ENCODE peak calls at places on chromosomes 1 and 21, in six cellular contexts. I is thyroid gland, E is left ventricle myocardium inferior, D is fibroblast of lung, F is neural progenitor cell, W is sigmoid colon. R is an unnamed sample.
A peak's percentile ranks its signal among the peaks of the same experiment; 100 is the strongest.

GRCh38 chr1:7410156-7410555 is 360.9 kb upstream of the VAMP3 start:
- DNase-seq in I (no peak), E (no peak), D (no peak), F (no peak), W (peak; percentile 35), R (no peak)

GRCh38 chr1:38296047-38296446 is 249.5 kb upstream of the POU3F1 start:
- DNase-seq in I (no peak), E (no peak), D (no peak), F (no peak), W (no peak), R (no peak)

GRCh38 chr1:158931055-158931737 is at the start of gene PYHIN1:
- DNase-seq in I (no peak), E (no peak), D (no peak), F (no peak), W (no peak), R (no peak)

GRCh38 chr1:180981596-180982387 is 40.9 kb downstream of the STX6 start:
- DNase-seq in I (peak; percentile 56), E (no peak), D (peak; percentile 11), F (peak; percentile 48), W (no peak), R (no peak)

GRCh38 chr1:220828211-220828553 is 41.5 kb downstream of the MTARC1 start:
- DNase-seq in I (peak; percentile 27), E (no peak), D (no peak), F (no peak), W (no peak), R (no peak)

GRCh38 chr1:51731998-51732397 is 115.1 kb downstream of the OSBPL9 start:
- DNase-seq in I (no peak), E (no peak), D (no peak), F (no peak), W (no peak), R (no peak)

GRCh38 chr1:79100385-79100784 is 93.9 kb upstream of the ADGRL4 start:
- DNase-seq in I (no peak), E (no peak), D (peak; percentile 92), F (no peak), W (no peak), R (no peak)

GRCh38 chr1:20266141-20266540 is 24.5 kb upstream of the VWA5B1 start:
- DNase-seq in I (no peak), E (no peak), D (peak; percentile 84), F (no peak), W (no peak), R (no peak)

GRCh38 chr1:160064164-160064563 is 5.8 kb downstream of the KCNJ10 start:
- DNase-seq in I (no peak), E (no peak), D (no peak), F (no peak), W (no peak), R (no peak)

GRCh38 chr1:244049969-244050834 is 881 bp upstream of the ZBTB18 start:
- DNase-seq in I (peak; percentile 16), E (no peak), D (no peak), F (peak; percentile 37), W (no peak), R (peak; percentile 43)

GRCh38 chr21:43645414-43645891 is 13.8 kb downstream of the HSF2BP start:
- DNase-seq in I (peak; percentile 20), E (no peak), D (peak; percentile 78), F (peak; percentile 66), W (peak; percentile 73), R (peak; percentile 31)

GRCh38 chr1:236509647-236510401 is 14.0 kb upstream of the LGALS8 start:
- DNase-seq in I (no peak), E (no peak), D (no peak), F (no peak), W (no peak), R (no peak)

GRCh38 chr21:35198004-35198403 is 148.9 kb upstream of the RUNX1 start:
- DNase-seq in I (no peak), E (no peak), D (peak; percentile 98), F (no peak), W (no peak), R (no peak)

GRCh38 chr1:61865646-61866220 is 123.5 kb downstream of the PATJ start:
- DNase-seq in I (no peak), E (no peak), D (no peak), F (no peak), W (no peak), R (no peak)

GRCh38 chr1:87358219-87358618 is 29.5 kb downstream of the LMO4 start:
- DNase-seq in I (no peak), E (no peak), D (no peak), F (no peak), W (no peak), R (no peak)

GRCh38 chr1:217333939-217334338 is 297.0 kb downstream of the GPATCH2 start:
- DNase-seq in I (peak; percentile 9), E (no peak), D (peak; percentile 5), F (peak; percentile 63), W (no peak), R (peak; percentile 3)
- TF ChIP-seq CTCF in I (no peak), E (peak; percentile 51), D (peak; percentile 84), F (peak; percentile 79), W (no peak), R (peak; percentile 49)

DNA sequence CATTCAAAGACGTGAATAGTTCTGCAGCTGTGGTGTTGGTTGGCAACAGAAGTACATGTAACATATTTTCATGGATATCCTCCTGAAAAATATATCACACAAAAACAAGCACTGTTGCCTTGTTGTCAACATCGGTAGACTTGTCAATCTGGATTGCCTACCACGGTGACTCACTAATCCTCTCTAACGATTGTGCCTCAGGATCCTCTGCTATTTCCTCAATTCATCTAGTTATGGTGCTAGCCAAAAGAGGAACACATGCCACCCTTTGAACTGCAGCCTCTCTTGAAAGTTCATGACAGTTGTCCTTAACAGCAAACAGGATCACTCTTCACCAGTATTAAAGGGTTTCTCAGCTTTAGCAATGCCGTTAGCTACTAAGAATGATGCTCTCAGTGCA is 25.7 kb downstream of the RASAL2 start:
- DNase-seq in I (no peak), E (no peak), D (no peak), F (no peak), W (no peak), R (peak; percentile 10)
- H3K27ac ChIP-seq in I (no peak overlapping the region), E (no peak overlapping the region), D (no peak overlapping the region), F (no peak overlapping the region), W (no peak overlapping the region), R (no peak overlapping the region)

DNA sequence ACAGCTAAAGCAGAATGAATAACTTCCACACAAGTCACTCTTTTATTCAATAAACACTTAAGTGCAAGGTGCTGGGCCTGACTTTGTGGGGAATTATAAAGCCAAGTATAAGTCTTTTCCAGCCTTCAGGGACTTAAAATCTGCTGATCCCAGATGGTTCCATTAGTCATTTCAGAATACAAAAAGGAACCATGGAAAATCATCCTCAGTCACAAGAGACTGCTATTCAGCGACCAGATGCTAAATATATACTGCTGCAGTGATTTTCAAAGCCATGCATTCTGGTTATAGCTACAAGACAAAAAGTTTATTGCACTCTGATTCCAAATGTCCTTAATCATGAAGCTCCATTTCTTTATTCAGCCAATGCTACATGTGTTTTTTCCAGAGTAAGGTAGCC is 25.7 kb downstream of the GLMN start:
- DNase-seq in I (no peak), E (no peak), D (no peak), F (no peak), W (no peak), R (no peak)
- H3K4me3 ChIP-seq in I (no peak overlapping the region), E (no peak overlapping the region), D (no peak overlapping the region), F (no peak overlapping the region), W (no peak overlapping the region), R (no peak overlapping the region)

GRCh38 chr1:196723325-196724185 is 51.1 kb upstream of the CFHR3 start:
- DNase-seq in I (no peak), E (no peak), D (no peak), F (peak; percentile 77), W (no peak), R (peak; percentile 55)
- TF ChIP-seq CTCF in I (peak; percentile 7), E (peak; percentile 40), D (peak; percentile 43), F (peak; percentile 73), W (no peak), R (peak; percentile 49)

GRCh38 chr1:204760350-204761134 is 75.0 kb upstream of the LRRN2 start:
- DNase-seq in I (no peak), E (no peak), D (peak; percentile 16), F (no peak), W (no peak), R (no peak)

GRCh38 chr1:204758601-204759000 is 73.1 kb upstream of the LRRN2 start:
- DNase-seq in I (no peak), E (no peak), D (no peak), F (no peak), W (no peak), R (no peak)

GRCh38 chr1:204763773-204764427 is 78.4 kb upstream of the LRRN2 start:
- DNase-seq in I (peak; percentile 90), E (peak; percentile 59), D (peak; percentile 89), F (peak; percentile 91), W (peak; percentile 82), R (peak; percentile 92)
- H3K27ac ChIP-seq in I (no peak overlapping the region), E (no peak overlapping the region), D (no peak overlapping the region), F (no peak overlapping the region), W (no peak overlapping the region), R (no peak overlapping the region)

DNA sequence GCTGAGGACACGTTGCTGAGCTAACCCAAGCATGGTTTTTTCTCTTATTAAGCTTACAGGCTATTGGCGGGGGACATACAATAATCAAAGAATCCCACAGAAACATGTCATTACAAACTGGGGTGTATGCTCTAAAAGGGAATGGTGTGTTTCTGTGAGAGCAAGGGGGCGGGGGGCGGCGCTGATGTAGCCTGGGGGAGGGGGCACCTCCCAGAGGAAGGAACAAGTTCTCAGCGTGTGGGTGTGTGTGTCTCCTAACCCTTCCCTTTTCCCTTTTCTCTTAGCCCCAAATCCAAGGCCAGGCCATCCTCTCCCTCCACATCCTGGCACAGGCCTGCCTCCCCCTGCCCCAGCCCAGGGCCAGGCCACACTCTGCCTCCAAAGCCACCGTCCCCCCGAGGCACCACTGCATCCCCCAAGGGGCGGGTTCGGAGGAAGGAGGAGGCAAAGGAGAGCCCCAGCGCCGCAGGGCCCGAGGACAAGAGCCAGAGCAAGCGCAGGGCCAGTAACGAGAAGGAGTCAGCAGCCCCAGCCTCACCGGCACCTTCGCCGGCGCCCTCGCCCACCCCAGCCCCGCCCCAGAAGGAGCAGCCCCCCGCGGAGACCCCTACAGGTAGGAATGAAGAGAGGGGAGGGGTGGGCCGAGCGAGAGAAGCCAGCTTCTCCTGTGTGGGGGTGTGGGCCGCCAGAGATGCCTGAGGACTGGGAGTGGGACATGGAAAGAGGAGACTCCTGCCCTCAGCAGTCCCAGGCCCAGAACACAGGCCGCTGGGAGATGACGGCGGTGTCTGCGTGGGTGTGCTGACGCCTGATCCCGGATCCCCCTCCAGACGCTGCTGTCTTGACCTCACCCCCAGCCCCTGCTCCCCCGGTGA is 21.9 kb downstream of the MAP7D1 start:
- DNase-seq in I (no peak), E (no peak), D (no peak), F (peak; percentile 24), W (no peak), R (no peak)
- H3K4me3 ChIP-seq in I (no peak overlapping the region), E (peak overlapping the region; percentile 34), D (no peak overlapping the region), F (peak overlapping the region; percentile 20), W (no peak overlapping the region), R (no peak overlapping the region)

DNA sequence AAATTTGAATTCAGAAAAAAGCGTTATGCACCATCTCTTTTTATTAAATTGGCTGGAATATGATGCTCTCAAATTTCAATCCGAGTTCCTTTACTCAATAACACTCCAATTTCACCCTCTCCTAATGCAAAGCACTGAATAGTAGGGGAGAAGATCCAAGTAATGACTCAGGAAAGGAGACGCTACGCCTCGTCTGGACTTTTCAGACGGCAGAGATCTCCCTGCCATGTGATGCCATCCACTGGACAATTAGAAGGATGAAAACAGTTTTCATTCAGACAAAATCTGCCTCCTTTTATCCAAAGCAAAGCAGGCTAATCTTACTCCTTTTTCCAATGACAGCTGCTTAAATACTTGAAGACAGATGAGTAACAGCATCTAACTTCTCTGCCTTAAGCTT is 242.4 kb upstream of the GREM2 start:
- DNase-seq in I (no peak), E (no peak), D (peak; percentile 60), F (no peak), W (no peak), R (no peak)
- TF ChIP-seq CTCF in I (no peak), E (no peak), D (no peak), F (no peak), W (no peak), R (no peak)